ENCODE peak calls at places on chromosomes 5 and 9, in four cellular contexts. One of them, this sample, is unnamed.

GRCh38 chr9:89408628-89409101 is 89.2 kb downstream of the SEMA4D start:
- DNase-seq in GM23338: no peak
- DNase-seq in fibroblast of lung: no peak
- DNase-seq in lung microvascular endothelial cell: no peak
- DNase-seq in this sample: no peak

GRCh38 chr9:114693248-114693895 is 11.4 kb upstream of the TEX48 start:
- DNase-seq in GM23338: no peak
- DNase-seq in fibroblast of lung: no peak
- DNase-seq in lung microvascular endothelial cell: no peak
- DNase-seq in this sample: no peak

GRCh38 chr9:20988916-20989315 is 42.5 kb downstream of the HACD4 start:
- DNase-seq in GM23338: no peak
- DNase-seq in fibroblast of lung: peak; percentile 49
- DNase-seq in lung microvascular endothelial cell: no peak
- DNase-seq in this sample: no peak

GRCh38 chr5:75617746-75618352 is 6.6 kb downstream of the ANKDD1B start:
- DNase-seq in GM23338: no peak
- DNase-seq in fibroblast of lung: no peak
- DNase-seq in lung microvascular endothelial cell: no peak
- DNase-seq in this sample: no peak

GRCh38 chr9:137905740-137906139 is 28.2 kb downstream of the CACNA1B start:
- DNase-seq in GM23338: no peak
- DNase-seq in fibroblast of lung: no peak
- DNase-seq in lung microvascular endothelial cell: no peak
- DNase-seq in this sample: no peak

GRCh38 chr5:87170799-87171198 is 96.9 kb upstream of the RASA1 start:
- DNase-seq in GM23338: no peak
- DNase-seq in fibroblast of lung: no peak
- DNase-seq in lung microvascular endothelial cell: no peak
- DNase-seq in this sample: no peak

GRCh38 chr9:106921341-106921899 is 58.5 kb downstream of the ZNF462 start:
- DNase-seq in GM23338: peak; percentile 21
- DNase-seq in fibroblast of lung: peak; percentile 87
- DNase-seq in lung microvascular endothelial cell: peak; percentile 22
- DNase-seq in this sample: no peak

GRCh38 chr5:84287964-84288363 is 96.7 kb downstream of the EDIL3 start:
- DNase-seq in GM23338: no peak
- DNase-seq in fibroblast of lung: peak; percentile 80
- DNase-seq in lung microvascular endothelial cell: peak; percentile 78
- DNase-seq in this sample: no peak

GRCh38 chr9:95459867-95460626 is 56.7 kb downstream of the PTCH1 start:
- DNase-seq in GM23338: no peak
- DNase-seq in fibroblast of lung: no peak
- DNase-seq in lung microvascular endothelial cell: no peak
- DNase-seq in this sample: no peak

GRCh38 chr5:116361979-116362577 is 212.5 kb downstream of the SEMA6A start:
- DNase-seq in GM23338: no peak
- DNase-seq in fibroblast of lung: no peak
- DNase-seq in lung microvascular endothelial cell: no peak
- DNase-seq in this sample: no peak

GRCh38 chr9:35490910-35491465 is 1.1 kb downstream of the RUSC2 start:
- DNase-seq in GM23338: peak; percentile 3
- DNase-seq in fibroblast of lung: peak; percentile 51
- DNase-seq in lung microvascular endothelial cell: peak; percentile 47
- DNase-seq in this sample: no peak

GRCh38 chr9:108163321-108164005 is 673.9 kb upstream of the KLF4 start:
- DNase-seq in GM23338: peak; percentile 2
- DNase-seq in fibroblast of lung: peak; percentile 32
- DNase-seq in lung microvascular endothelial cell: no peak
- DNase-seq in this sample: no peak

GRCh38 chr9:129209580-129209979 is 31.5 kb upstream of the IER5L start:
- DNase-seq in GM23338: peak; percentile 67
- DNase-seq in fibroblast of lung: no peak
- DNase-seq in lung microvascular endothelial cell: no peak
- DNase-seq in this sample: no peak

GRCh38 chr5:133119233-133119711 is 67.5 kb downstream of the HSPA4 start:
- DNase-seq in GM23338: no peak
- DNase-seq in fibroblast of lung: no peak
- DNase-seq in lung microvascular endothelial cell: no peak
- DNase-seq in this sample: no peak

GRCh38 chr9:127942152-127943010 is 4.7 kb upstream of the DPM2 start:
- DNase-seq in GM23338: peak; percentile 85
- DNase-seq in fibroblast of lung: peak; percentile 75
- DNase-seq in lung microvascular endothelial cell: peak; percentile 73
- DNase-seq in this sample: no peak

GRCh38 chr5:175344331-175345200 is 99.4 kb downstream of the DRD1 start:
- DNase-seq in GM23338: no peak
- DNase-seq in fibroblast of lung: peak; percentile 8
- DNase-seq in lung microvascular endothelial cell: no peak
- DNase-seq in this sample: no peak

GRCh38 chr9:116546711-116547581 is 140.2 kb upstream of the TRIM32 start:
- DNase-seq in GM23338: no peak
- DNase-seq in fibroblast of lung: peak; percentile 48
- DNase-seq in lung microvascular endothelial cell: no peak
- DNase-seq in this sample: no peak

GRCh38 chr5:109580225-109580624 is 109.5 kb upstream of the MAN2A1 start:
- DNase-seq in GM23338: no peak
- DNase-seq in fibroblast of lung: no peak
- DNase-seq in lung microvascular endothelial cell: no peak
- DNase-seq in this sample: no peak